ENCODE peak calls at places on chromosomes 6 and 20, in eight cellular contexts. C is iPS-NIHi11; E is ovary; V is endothelial cell; L is tibial artery; B is GM12892; F is stimulated activated CD4-positive, alpha-beta T cell treated with anti-CD3 and anti-CD28 coated beads, Interleukin-2, amount 100 ng/mL, for 48 hours; A is GM04503. I is an unnamed sample.

GRCh38 chr6:28657756-28658465 is 132.2 kb downstream of the GPX5 start:
- DNase-seq in C (peak), E (peak), V (peak), L (no peak), B (no peak), F (peak), A (no peak), I (peak)

GRCh38 chr6:111173341-111173740 is 86.0 kb downstream of the SLC16A10 start:
- DNase-seq in C (no peak), E (no peak), V (no peak), L (no peak), B (no peak), F (no peak), A (no peak), I (peak)

GRCh38 chr6:44297063-44298038 is 15.8 kb downstream of the AARS2 start:
- DNase-seq in C (peak), E (peak), V (peak), L (no peak), B (no peak), F (peak), A (no peak), I (no peak)

GRCh38 chr20:35001596-35002362 is 46.1 kb downstream of the MYH7B start:
- DNase-seq in C (peak), E (no peak), V (no peak), L (no peak), B (no peak), F (no peak), A (no peak), I (no peak)

GRCh38 chr6:28969129-28969528 is 36.0 kb downstream of the ZNF311 start:
- DNase-seq in C (no peak), E (no peak), V (no peak), L (no peak), B (no peak), F (no peak), A (no peak), I (no peak)

GRCh38 chr6:43873806-43874714 is 104.0 kb downstream of the VEGFA start:
- DNase-seq in C (peak), E (no peak), V (no peak), L (no peak), B (no peak), F (no peak), A (no peak), I (peak)

GRCh38 chr6:147103641-147104040 is 100.6 kb upstream of the STXBP5 start:
- DNase-seq in C (no peak), E (no peak), V (no peak), L (no peak), B (no peak), F (no peak), A (no peak), I (no peak)

GRCh38 chr20:10644458-10645204 is 29.2 kb downstream of the JAG1 start:
- DNase-seq in C (no peak), E (no peak), V (no peak), L (no peak), B (no peak), F (no peak), A (no peak), I (no peak)

GRCh38 chr20:58713801-58714339 is 21.3 kb downstream of the NPEPL1 start:
- DNase-seq in C (no peak), E (no peak), V (no peak), L (peak), B (peak), F (no peak), A (no peak), I (no peak)

GRCh38 chr20:19699132-19699971 is 58.7 kb upstream of the RIN2 start:
- DNase-seq in C (no peak), E (no peak), V (no peak), L (no peak), B (no peak), F (no peak), A (peak), I (peak)

GRCh38 chr6:3671382-3671781 is 80.1 kb downstream of the PXDC1 start:
- DNase-seq in C (no peak), E (no peak), V (no peak), L (no peak), B (no peak), F (no peak), A (no peak), I (no peak)

GRCh38 chr6:150930816-150931215 is 65.3 kb downstream of the MTHFD1L start:
- DNase-seq in C (no peak), E (no peak), V (no peak), L (no peak), B (no peak), F (no peak), A (peak), I (no peak)

GRCh38 chr6:87444362-87444761 is 28.4 kb upstream of the SLC35A1 start:
- DNase-seq in C (peak), E (no peak), V (no peak), L (no peak), B (no peak), F (no peak), A (no peak), I (no peak)

GRCh38 chr20:32168184-32168910 is 39.2 kb downstream of the PLAGL2 start:
- DNase-seq in C (peak), E (no peak), V (no peak), L (peak), B (no peak), F (no peak), A (no peak), I (no peak)

GRCh38 chr6:110484321-110484720 is 7.9 kb upstream of the SLC22A16 start:
- DNase-seq in C (no peak), E (no peak), V (no peak), L (no peak), B (no peak), F (no peak), A (no peak), I (no peak)

GRCh38 chr20:2817341-2817726 is 1.2 kb downstream of the TMEM239 start:
- DNase-seq in C (no peak), E (no peak), V (no peak), L (no peak), B (no peak), F (no peak), A (no peak), I (no peak)

GRCh38 chr6:10759312-10759839 is 11.8 kb downstream of the TMEM14B start:
- DNase-seq in C (peak), E (no peak), V (no peak), L (no peak), B (no peak), F (no peak), A (peak), I (peak)

GRCh38 chr20:19888269-19888669 is 128.9 kb upstream of the NAA20 start:
- DNase-seq in C (no peak), E (no peak), V (no peak), L (no peak), B (no peak), F (no peak), A (no peak), I (no peak)

GRCh38 chr6:56595490-56596122 is 47.1 kb downstream of the DST start:
- DNase-seq in C (peak), E (peak), V (peak), L (no peak), B (no peak), F (peak), A (no peak), I (peak)

GRCh38 chr6:1039191-1039590 is 272.7 kb upstream of the FOXQ1 start:
- DNase-seq in C (no peak), E (no peak), V (no peak), L (no peak), B (no peak), F (no peak), A (no peak), I (peak)

GRCh38 chr6:87798393-87799278 is 96.6 kb upstream of the AKIRIN2 start:
- DNase-seq in C (no peak), E (no peak), V (no peak), L (no peak), B (no peak), F (no peak), A (no peak), I (no peak)

GRCh38 chr20:1327827-1328679 is 886 bp downstream of the SDCBP2 start:
- DNase-seq in C (no peak), E (peak), V (no peak), L (peak), B (no peak), F (no peak), A (no peak), I (no peak)

GRCh38 chr6:73129653-73130443 is 95.4 kb downstream of the KHDC1L start:
- DNase-seq in C (peak), E (peak), V (peak), L (peak), B (peak), F (peak), A (peak), I (peak)

GRCh38 chr6:73109659-73110058 is 115.6 kb downstream of the KHDC1L start:
- DNase-seq in C (no peak), E (no peak), V (no peak), L (no peak), B (no peak), F (no peak), A (no peak), I (no peak)

GRCh38 chr20:43537921-43538854 is 20.6 kb upstream of the SGK2 start:
- DNase-seq in C (peak), E (peak), V (peak), L (peak), B (no peak), F (peak), A (no peak), I (peak)

GRCh38 chr20:20603339-20603990 is 109.0 kb downstream of the RALGAPA2 start:
- DNase-seq in C (peak), E (no peak), V (no peak), L (no peak), B (peak), F (no peak), A (no peak), I (no peak)

I was measured in PC-9.